ENCODE peak calls at places on chromosome 9, in eight cellular contexts. R, O, D, Q, M, B, N and P are unnamed samples.

GRCh38 chr9:121698627-121699270 is 47.3 kb downstream of the DAB2IP start:
- DNase-seq in R (no peak), O (no peak), D (peak; percentile 76), Q (peak; percentile 6), M (no peak), B (no peak), N (peak; percentile 50), P (no peak)

GRCh38 chr9:105842023-105842644 is 147.8 kb downstream of the TMEM38B start:
- DNase-seq in R (no peak), O (no peak), D (no peak), Q (peak; percentile 40), M (no peak), B (peak; percentile 18), N (no peak), P (no peak)

GRCh38 chr9:114177423-114178064 is 22.2 kb downstream of the COL27A1 start:
- DNase-seq in R (peak; percentile 10), O (no peak), D (no peak), Q (peak; percentile 12), M (no peak), B (no peak), N (no peak), P (no peak)

GRCh38 chr9:129143461-129143927 is 32.3 kb downstream of the PTPA start:
- DNase-seq in R (peak; percentile 88), O (no peak), D (no peak), Q (no peak), M (no peak), B (no peak), N (no peak), P (no peak)

GRCh38 chr9:12882430-12882829 is 107.6 kb downstream of the LURAP1L start:
- DNase-seq in R (no peak), O (no peak), D (no peak), Q (no peak), M (no peak), B (no peak), N (no peak), P (no peak)

GRCh38 chr9:134049236-134049635 is 18.6 kb downstream of the BRD3 start:
- DNase-seq in R (peak; percentile 70), O (no peak), D (no peak), Q (no peak), M (no peak), B (no peak), N (no peak), P (no peak)

GRCh38 chr9:87687207-87687606 is 38.7 kb upstream of the CTSL start:
- DNase-seq in R (no peak), O (no peak), D (no peak), Q (no peak), M (no peak), B (no peak), N (no peak), P (no peak)

GRCh38 chr9:129232839-129233568 is 54.9 kb upstream of the IER5L start:
- DNase-seq in R (no peak), O (no peak), D (no peak), Q (no peak), M (no peak), B (no peak), N (no peak), P (no peak)

GRCh38 chr9:131997779-131998178 is 81.9 kb downstream of the MED27 start:
- DNase-seq in R (no peak), O (no peak), D (no peak), Q (no peak), M (no peak), B (no peak), N (no peak), P (no peak)

GRCh38 chr9:90593646-90594045 is 49.0 kb downstream of the DIRAS2 start:
- DNase-seq in R (no peak), O (no peak), D (no peak), Q (no peak), M (no peak), B (no peak), N (no peak), P (no peak)

GRCh38 chr9:127724012-127724411 is 8.1 kb downstream of the TTC16 start:
- DNase-seq in R (no peak), O (no peak), D (no peak), Q (no peak), M (no peak), B (no peak), N (no peak), P (no peak)

GRCh38 chr9:98450486-98450885 is 195.0 kb upstream of the TBC1D2 start:
- DNase-seq in R (no peak), O (no peak), D (no peak), Q (no peak), M (no peak), B (no peak), N (no peak), P (no peak)

GRCh38 chr9:120396926-120397325 is 183.0 kb downstream of the CDK5RAP2 start:
- DNase-seq in R (no peak), O (no peak), D (no peak), Q (no peak), M (no peak), B (no peak), N (no peak), P (no peak)

GRCh38 chr9:131447148-131447547 is 53.3 kb downstream of the PRRC2B start:
- DNase-seq in R (peak; percentile 28), O (no peak), D (no peak), Q (no peak), M (no peak), B (no peak), N (no peak), P (no peak)

GRCh38 chr9:69919461-69920061 is 98.9 kb downstream of the CFAP95 start:
- DNase-seq in R (no peak), O (peak; percentile 12), D (no peak), Q (peak; percentile 71), M (no peak), B (peak; percentile 29), N (peak; percentile 10), P (no peak)